ENCODE peak calls at places on chromosomes 16 and 17, in nine cellular contexts. Y is A549, N is AG04450, D is tibial artery, E is uterus, A is endothelial cell of umbilical vein, B is ovary, T is right atrium auricular region, P is stomach. V is an unnamed sample.

GRCh38 chr16:81710596-81710995 is 68.5 kb upstream of the PLCG2 start:
- DNase-seq in Y (peak), N (no peak), D (no peak), E (no peak), A (no peak), B (no peak), T (no peak), P (no peak), V (no peak)

GRCh38 chr17:56593741-56594527 is 435 bp downstream of the NOG start:
- DNase-seq in Y (peak), N (no peak), D (peak), E (no peak), A (peak), B (peak), T (no peak), P (peak), V (peak)

GRCh38 chr17:76275382-76276068 is 10.4 kb downstream of the UBALD2 start:
- DNase-seq in Y (no peak), N (no peak), D (no peak), E (no peak), A (no peak), B (no peak), T (no peak), P (no peak), V (no peak)

GRCh38 chr17:39867891-39868553 is at the start of gene ZPBP2:
- DNase-seq in Y (no peak), N (no peak), D (no peak), E (no peak), A (no peak), B (no peak), T (no peak), P (no peak), V (no peak)

GRCh38 chr17:47698749-47699535 is 5.0 kb downstream of the TBKBP1 start:
- DNase-seq in Y (peak), N (no peak), D (no peak), E (peak), A (peak), B (peak), T (peak), P (peak), V (no peak)

GRCh38 chr17:64183815-64184397 is 54.0 kb upstream of the ERN1 start:
- DNase-seq in Y (no peak), N (no peak), D (no peak), E (no peak), A (peak), B (no peak), T (peak), P (no peak), V (no peak)

GRCh38 chr17:17551361-17551760 is 40.1 kb downstream of the PEMT start:
- DNase-seq in Y (no peak), N (no peak), D (no peak), E (peak), A (no peak), B (no peak), T (peak), P (no peak), V (no peak)

GRCh38 chr17:67058036-67058435 is 13.7 kb downstream of the CACNG1 start:
- DNase-seq in Y (no peak), N (no peak), D (no peak), E (no peak), A (no peak), B (no peak), T (no peak), P (no peak), V (no peak)

GRCh38 chr16:68275611-68276191 is 11.4 kb downstream of the SLC7A6 start:
- DNase-seq in Y (no peak), N (no peak), D (no peak), E (no peak), A (no peak), B (no peak), T (no peak), P (no peak), V (no peak)

GRCh38 chr17:40122944-40123810 is 1.4 kb downstream of the MSL1 start:
- DNase-seq in Y (peak), N (no peak), D (no peak), E (peak), A (peak), B (peak), T (no peak), P (no peak), V (peak)

GRCh38 chr17:63356275-63356905 is 89.7 kb downstream of the CYB561 start:
- DNase-seq in Y (no peak), N (peak), D (peak), E (peak), A (peak), B (no peak), T (no peak), P (no peak), V (no peak)

GRCh38 chr16:84726670-84727467 is 27.1 kb downstream of the USP10 start:
- DNase-seq in Y (no peak), N (no peak), D (peak), E (no peak), A (no peak), B (no peak), T (no peak), P (no peak), V (no peak)
- H3K27ac ChIP-seq in Y (peak), N (peak), D (peak), E (peak), A (no peak), B (no peak), T (no peak), P (peak), V (no peak)

GRCh38 chr17:78231991-78232759 is 744 bp downstream of the TMEM235 start:
- DNase-seq in Y (no peak), N (no peak), D (no peak), E (no peak), A (no peak), B (no peak), T (no peak), P (no peak), V (no peak)
- H3K4me3 ChIP-seq in Y (peak), N (no peak), D (no peak), E (no peak), A (no peak), B (no peak), T (no peak), P (no peak), V (peak)

GRCh38 chr16:86019446-86020047 is 120.6 kb downstream of the IRF8 start:
- DNase-seq in Y (no peak), N (no peak), D (no peak), E (no peak), A (no peak), B (no peak), T (no peak), P (no peak), V (peak)
- TF ChIP-seq CTCF in Y (no peak), N (peak), D (no peak), E (no peak), A (peak), B (no peak), T (no peak), P (no peak), V (no peak)

GRCh38 chr17:45132569-45133463 is 501 bp upstream of the PLCD3 start:
- DNase-seq in Y (peak), N (no peak), D (peak), E (peak), A (peak), B (peak), T (peak), P (peak), V (peak)
- H3K27ac ChIP-seq in Y (peak), N (peak), D (peak), E (peak), A (peak), B (peak), T (peak), P (peak), V (peak)

GRCh38 chr16:86492267-86492960 is 17.9 kb upstream of the FOXF1 start:
- DNase-seq in Y (no peak), N (no peak), D (no peak), E (no peak), A (no peak), B (no peak), T (no peak), P (no peak), V (no peak)

GRCh38 chr16:86490859-86491642 is 19.3 kb upstream of the FOXF1 start:
- DNase-seq in Y (no peak), N (no peak), D (no peak), E (no peak), A (no peak), B (no peak), T (no peak), P (no peak), V (no peak)

GRCh38 chr16:86494039-86494564 is 16.2 kb upstream of the FOXF1 start:
- DNase-seq in Y (no peak), N (no peak), D (no peak), E (no peak), A (no peak), B (no peak), T (no peak), P (no peak), V (no peak)

GRCh38 chr16:86492961-86493639 is 17.2 kb upstream of the FOXF1 start:
- DNase-seq in Y (no peak), N (no peak), D (no peak), E (no peak), A (no peak), B (no peak), T (no peak), P (no peak), V (no peak)

GRCh38 chr16:86491643-86492030 is 18.7 kb upstream of the FOXF1 start:
- DNase-seq in Y (no peak), N (no peak), D (no peak), E (no peak), A (no peak), B (no peak), T (no peak), P (no peak), V (no peak)
- H3K4me3 ChIP-seq in Y (no peak), N (no peak), D (no peak), E (no peak), A (no peak), B (no peak), T (no peak), P (no peak), V (no peak)

DNA sequence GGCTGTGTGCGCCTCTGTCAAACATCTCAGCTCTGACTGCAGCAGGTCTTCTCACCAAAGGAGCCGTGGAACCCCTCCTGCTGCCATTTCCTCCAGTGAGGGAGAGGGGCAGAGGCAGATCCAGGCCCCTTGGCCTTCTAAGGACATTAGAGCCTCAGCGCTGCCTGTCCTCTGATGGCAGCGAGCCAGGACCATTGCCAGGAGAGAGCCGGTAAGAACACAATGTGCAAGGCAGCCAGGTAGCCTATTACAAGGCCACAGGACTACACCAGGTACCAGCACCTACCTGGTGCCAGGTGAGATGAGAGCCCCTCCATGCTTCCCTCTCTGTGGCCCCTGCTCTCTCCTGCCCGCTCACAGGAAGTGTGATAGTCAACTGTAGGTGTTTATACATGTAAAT is 11.0 kb downstream of the LRRC75A start:
- DNase-seq in Y (no peak), N (no peak), D (no peak), E (no peak), A (no peak), B (no peak), T (no peak), P (peak), V (no peak)
- TF ChIP-seq CTCF in Y (no peak), N (no peak), D (no peak), E (no peak), A (no peak), B (no peak), T (no peak), P (no peak), V (no peak)

DNA sequence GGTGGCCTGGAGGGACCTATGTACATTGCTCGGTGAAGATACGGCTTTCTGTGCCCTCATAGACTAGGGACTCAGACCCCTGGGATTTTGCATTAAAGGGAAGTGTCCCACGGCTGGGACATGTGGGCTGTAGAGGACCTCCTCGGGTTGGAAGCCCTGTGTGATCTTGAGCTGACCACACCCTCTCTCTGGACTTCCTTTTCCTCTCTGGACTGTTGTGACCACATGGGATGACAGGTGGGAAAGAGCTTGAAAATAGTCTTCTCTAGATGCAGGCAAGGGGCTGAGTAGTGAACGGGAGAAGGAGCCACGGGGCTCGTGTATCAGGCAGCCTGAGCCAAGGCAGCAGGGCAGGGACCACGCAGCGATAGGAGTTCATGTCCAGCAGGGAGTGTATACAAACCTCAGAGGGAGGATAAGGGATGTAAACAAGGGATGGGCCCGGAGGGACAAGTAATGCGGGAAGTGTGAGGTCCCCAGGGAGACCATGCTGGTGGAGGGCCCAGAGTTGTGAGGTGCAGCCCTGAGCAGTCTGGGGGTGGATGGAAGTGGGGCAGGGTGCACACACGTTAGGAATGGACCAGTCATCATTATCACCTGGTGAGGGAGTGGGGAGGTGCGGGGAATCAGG is 4.5 kb upstream of the SLC4A1 start:
- DNase-seq in Y (no peak), N (no peak), D (no peak), E (no peak), A (no peak), B (no peak), T (no peak), P (no peak), V (no peak)
- H3K27ac ChIP-seq in Y (no peak), N (no peak), D (no peak), E (no peak), A (no peak), B (no peak), T (no peak), P (no peak), V (no peak)